ENCODE peak calls at places on chromosomes 13 and 19, in six cellular contexts. K, Z, C, I, E and S are unnamed samples.

GRCh38 chr13:73273737-73274136 is 214.9 kb downstream of the KLF5 start:
- DNase-seq in K (peak), Z (no peak), C (no peak), I (no peak), E (peak), S (no peak)

GRCh38 chr19:19032420-19033175 is 719 bp downstream of the SUGP2 start:
- DNase-seq in K (peak), Z (peak), C (peak), I (peak), E (peak), S (peak)

GRCh38 chr13:34162545-34162936 is 344.6 kb downstream of the RFC3 start:
- DNase-seq in K (peak), Z (no peak), C (no peak), I (peak), E (no peak), S (no peak)

GRCh38 chr13:91133941-91134772 is 213.3 kb upstream of the MIR17HG start:
- DNase-seq in K (peak), Z (peak), C (no peak), I (peak), E (peak), S (peak)

GRCh38 chr19:10896851-10897526 is 25.6 kb downstream of the CARM1 start:
- DNase-seq in K (peak), Z (no peak), C (no peak), I (no peak), E (peak), S (no peak)

GRCh38 chr13:87884874-87885273 is 213.7 kb downstream of the SLITRK5 start:
- DNase-seq in K (peak), Z (peak), C (no peak), I (peak), E (peak), S (peak)

GRCh38 chr19:8335343-8336071 is 7.6 kb downstream of the KANK3 start:
- DNase-seq in K (no peak), Z (no peak), C (peak), I (no peak), E (no peak), S (peak)

GRCh38 chr13:113863511-113864302 is at the start of gene GAS6:
- DNase-seq in K (no peak), Z (peak), C (peak), I (peak), E (peak), S (peak)

GRCh38 chr19:46225558-46226004 is 4.0 kb upstream of the IGFL1 start:
- DNase-seq in K (peak), Z (peak), C (no peak), I (no peak), E (peak), S (no peak)

GRCh38 chr13:83881917-83882625 is at the start of gene SLITRK1:
- DNase-seq in K (peak), Z (peak), C (peak), I (peak), E (peak), S (peak)

GRCh38 chr13:34591163-34591562 is 350.9 kb upstream of the NBEA start:
- DNase-seq in K (no peak), Z (no peak), C (no peak), I (no peak), E (no peak), S (no peak)

GRCh38 chr19:33631628-33631995 is 9.9 kb downstream of the CHST8 start:
- DNase-seq in K (no peak), Z (no peak), C (peak), I (no peak), E (no peak), S (peak)

GRCh38 chr19:47486900-47487299 is 2.9 kb upstream of the KPTN start:
- DNase-seq in K (no peak), Z (no peak), C (no peak), I (no peak), E (no peak), S (no peak)

GRCh38 chr13:99208185-99208584 is 7.5 kb downstream of the UBAC2 start:
- DNase-seq in K (no peak), Z (no peak), C (peak), I (no peak), E (no peak), S (no peak)

GRCh38 chr19:47280183-47280797 is 5.6 kb downstream of the INAFM1 start:
- DNase-seq in K (no peak), Z (no peak), C (peak), I (peak), E (peak), S (peak)

GRCh38 chr19:32708457-32708856 is 11.1 kb upstream of the TDRD12 start:
- DNase-seq in K (no peak), Z (no peak), C (no peak), I (no peak), E (no peak), S (no peak)

DNA sequence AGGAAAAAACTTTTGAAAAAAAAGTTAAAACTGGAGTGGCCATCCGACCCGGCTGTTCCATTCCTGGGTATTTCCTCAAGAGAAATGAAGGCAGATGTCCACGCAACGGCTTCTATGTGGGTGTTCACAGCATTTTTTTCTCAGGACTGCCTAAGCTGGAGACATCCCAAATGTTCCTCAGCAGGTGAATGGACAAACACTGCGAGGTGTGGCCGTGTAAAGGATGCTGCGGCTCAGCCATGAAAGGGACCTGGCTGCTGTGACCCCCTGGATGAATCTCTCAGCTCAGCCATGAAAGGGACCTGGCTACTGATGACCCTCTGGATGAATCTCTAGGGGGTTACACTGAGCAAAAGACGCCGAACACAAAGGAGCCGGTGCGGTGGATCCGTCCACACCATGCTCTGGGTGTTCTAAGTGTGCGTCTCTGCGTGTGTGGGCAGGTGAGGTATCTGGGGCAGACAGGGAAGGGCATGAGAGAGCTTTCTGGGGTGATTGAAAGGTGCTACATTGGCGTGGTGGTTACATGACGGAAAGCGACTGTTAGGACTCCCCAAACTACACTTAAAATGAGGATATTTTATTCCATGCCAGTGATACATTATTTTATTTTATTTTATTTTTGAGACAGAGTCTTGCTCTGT is 7.2 kb upstream of the ASPDH start:
- DNase-seq in K (no peak), Z (no peak), C (no peak), I (no peak), E (no peak), S (no peak)
- H3K23ac ChIP-seq in K (no peak), Z (no peak), C (no peak), I (no peak), E (no peak), S (no peak)

DNA sequence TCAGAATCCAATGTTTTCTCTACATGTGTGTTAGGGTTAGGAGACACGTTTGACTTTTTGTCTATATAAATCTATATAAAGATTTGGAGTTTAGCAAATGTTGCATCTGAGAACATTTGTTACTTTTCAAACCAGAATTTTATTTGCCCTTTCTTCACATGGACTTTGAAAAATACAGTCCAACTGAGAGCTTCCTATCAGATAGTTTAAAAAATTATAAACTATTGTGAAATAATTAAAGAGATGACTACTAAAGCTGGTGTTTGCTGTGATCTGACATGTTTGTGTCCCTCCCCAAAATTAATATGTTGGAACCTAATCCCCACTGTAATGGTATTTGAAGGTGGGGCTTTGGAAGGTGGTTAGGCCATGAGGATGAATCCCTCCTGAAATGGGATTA is 297.1 kb downstream of the ITGBL1 start:
- DNase-seq in K (no peak), Z (no peak), C (no peak), I (no peak), E (no peak), S (no peak)
- H2BK15ac ChIP-seq in K (no peak), Z (no peak), C (no peak), I (no peak), E (no peak), S (no peak)

GRCh38 chr13:23558675-23559536 is 11.3 kb upstream of the TNFRSF19 start:
- DNase-seq in K (peak), Z (no peak), C (no peak), I (peak), E (peak), S (no peak)

GRCh38 chr13:23557733-23558132 is 12.5 kb upstream of the TNFRSF19 start:
- DNase-seq in K (no peak), Z (no peak), C (no peak), I (no peak), E (no peak), S (no peak)

GRCh38 chr13:23561261-23561660 is 9.0 kb upstream of the TNFRSF19 start:
- DNase-seq in K (no peak), Z (no peak), C (no peak), I (no peak), E (no peak), S (no peak)

GRCh38 chr13:23563085-23563484 is 7.1 kb upstream of the TNFRSF19 start:
- DNase-seq in K (no peak), Z (no peak), C (no peak), I (no peak), E (no peak), S (no peak)

DNA sequence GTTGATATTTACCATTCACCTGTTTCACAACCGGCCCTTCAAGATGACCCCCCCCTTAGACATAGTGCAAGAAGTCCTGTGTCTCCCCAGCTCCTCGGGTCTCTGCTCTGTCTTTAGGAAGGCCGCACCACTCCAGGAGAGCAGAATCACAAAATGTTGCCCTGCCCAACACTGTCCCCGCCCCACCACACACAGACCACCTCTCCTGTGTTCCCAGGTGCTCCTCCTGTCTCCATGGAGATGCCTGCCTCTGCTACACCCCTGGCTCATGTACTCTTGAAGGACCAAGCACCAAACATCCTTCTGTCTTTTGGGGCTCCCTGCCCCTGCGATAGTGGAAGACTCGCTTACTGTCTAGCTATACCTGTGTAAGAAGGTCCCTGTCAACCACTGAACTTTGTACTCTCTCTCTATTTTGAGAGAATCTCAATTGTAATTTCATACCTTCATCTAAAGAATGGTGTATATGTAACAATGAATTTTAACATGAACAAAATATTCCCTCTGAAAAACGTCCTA is 9.6 kb upstream of the TNFRSF19 start:
- DNase-seq in K (no peak), Z (no peak), C (no peak), I (no peak), E (no peak), S (no peak)
- H2AK5ac ChIP-seq in K (peak), Z (peak), C (no peak), I (no peak), E (no peak), S (no peak)

DNA sequence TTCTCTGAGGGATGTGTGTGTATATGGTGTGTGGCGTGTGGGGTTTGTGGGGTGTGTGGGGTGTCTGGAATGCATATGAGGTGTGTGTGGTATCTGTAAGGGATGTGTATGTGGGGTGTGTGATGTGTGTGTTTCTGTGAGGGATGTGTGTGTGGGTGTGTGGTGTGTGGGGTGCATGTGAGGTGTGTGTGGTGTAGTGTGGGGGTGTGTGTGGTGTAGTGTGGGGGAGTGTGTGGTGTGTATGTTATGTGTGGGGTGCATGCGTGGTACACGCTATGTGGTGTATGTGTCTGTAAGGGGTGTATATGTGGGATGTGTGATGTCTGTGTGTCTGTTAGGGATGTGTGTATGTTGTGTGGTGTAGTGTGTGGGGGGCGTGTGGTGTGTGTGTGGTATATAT is 300.0 kb downstream of the FGF9 start:
- DNase-seq in K (no peak), Z (no peak), C (no peak), I (no peak), E (no peak), S (no peak)
- H3K23ac ChIP-seq in K (peak), Z (no peak), C (no peak), I (no peak), E (no peak), S (no peak)